ENCODE peak calls at places on chromosome 6, in four cellular contexts. One of them, this sample, is unnamed.

GRCh38 chr6:110216140-110216539 is 35.9 kb downstream of the CDC40 start:
- DNase-seq in GM23338: no peak
- DNase-seq in K562: no peak
- DNase-seq in HCT116: no peak
- DNase-seq in this sample: no peak

GRCh38 chr6:170158296-170159039 is 132.4 kb downstream of the DLL1 start:
- DNase-seq in GM23338: no peak
- DNase-seq in K562: no peak
- DNase-seq in HCT116: no peak
- DNase-seq in this sample: no peak

GRCh38 chr6:112357801-112358200 is 10.7 kb downstream of the RFPL4B start:
- DNase-seq in GM23338: no peak
- DNase-seq in K562: no peak
- DNase-seq in HCT116: no peak
- DNase-seq in this sample: no peak

GRCh38 chr6:136030131-136030530 is 178.6 kb downstream of the PDE7B start:
- DNase-seq in GM23338: no peak
- DNase-seq in K562: no peak
- DNase-seq in HCT116: no peak
- DNase-seq in this sample: peak

GRCh38 chr6:44808148-44808547 is 420.6 kb downstream of the CDC5L start:
- DNase-seq in GM23338: no peak
- DNase-seq in K562: no peak
- DNase-seq in HCT116: no peak
- DNase-seq in this sample: no peak

GRCh38 chr6:44735631-44735963 is 348.1 kb downstream of the CDC5L start:
- DNase-seq in GM23338: no peak
- DNase-seq in K562: no peak
- DNase-seq in HCT116: no peak
- DNase-seq in this sample: no peak

GRCh38 chr6:24658573-24659511 is 7.9 kb downstream of the TDP2 start:
- DNase-seq in GM23338: peak
- DNase-seq in K562: peak
- DNase-seq in HCT116: no peak
- DNase-seq in this sample: no peak

GRCh38 chr6:108736832-108737231 is 111.4 kb upstream of the ARMC2 start:
- DNase-seq in GM23338: peak
- DNase-seq in K562: peak
- DNase-seq in HCT116: peak
- DNase-seq in this sample: no peak

GRCh38 chr6:41408576-41408975 is 73.2 kb downstream of the NCR2 start:
- DNase-seq in GM23338: peak
- DNase-seq in K562: no peak
- DNase-seq in HCT116: no peak
- DNase-seq in this sample: no peak

GRCh38 chr6:5094327-5094726 is 9.2 kb downstream of the PPP1R3G start:
- DNase-seq in GM23338: no peak
- DNase-seq in K562: no peak
- DNase-seq in HCT116: no peak
- DNase-seq in this sample: no peak

GRCh38 chr6:89527634-89528033 is 94.7 kb downstream of the ANKRD6 start:
- DNase-seq in GM23338: no peak
- DNase-seq in K562: no peak
- DNase-seq in HCT116: peak
- DNase-seq in this sample: no peak

GRCh38 chr6:159985296-159985940 is 16.5 kb downstream of the IGF2R start:
- DNase-seq in GM23338: no peak
- DNase-seq in K562: no peak
- DNase-seq in HCT116: no peak
- DNase-seq in this sample: no peak

GRCh38 chr6:105949939-105950582 is 136.1 kb upstream of the PRDM1 start:
- DNase-seq in GM23338: peak
- DNase-seq in K562: no peak
- DNase-seq in HCT116: no peak
- DNase-seq in this sample: no peak

GRCh38 chr6:14589192-14589591 is 471.6 kb downstream of the CD83 start:
- DNase-seq in GM23338: no peak
- DNase-seq in K562: no peak
- DNase-seq in HCT116: no peak
- DNase-seq in this sample: no peak

GRCh38 chr6:139152088-139152891 is 17.4 kb downstream of the HECA start:
- DNase-seq in GM23338: no peak
- DNase-seq in K562: no peak
- DNase-seq in HCT116: no peak
- DNase-seq in this sample: no peak

GRCh38 chr6:16657768-16658167 is 103.5 kb downstream of the ATXN1 start:
- DNase-seq in GM23338: no peak
- DNase-seq in K562: no peak
- DNase-seq in HCT116: no peak
- DNase-seq in this sample: no peak

GRCh38 chr6:152716322-152716721 is 18.6 kb downstream of the MYCT1 start:
- DNase-seq in GM23338: no peak
- DNase-seq in K562: no peak
- DNase-seq in HCT116: no peak
- DNase-seq in this sample: no peak

GRCh38 chr6:37021356-37022129 is 16.1 kb downstream of the FGD2 start:
- DNase-seq in GM23338: peak
- DNase-seq in K562: peak
- DNase-seq in HCT116: no peak
- DNase-seq in this sample: no peak

GRCh38 chr6:135274561-135275293 is 93.6 kb downstream of the MYB start:
- DNase-seq in GM23338: no peak
- DNase-seq in K562: no peak
- DNase-seq in HCT116: no peak
- DNase-seq in this sample: no peak

GRCh38 chr6:28695671-28696537 is 170.2 kb downstream of the GPX5 start:
- DNase-seq in GM23338: peak
- DNase-seq in K562: no peak
- DNase-seq in HCT116: no peak
- DNase-seq in this sample: no peak

GRCh38 chr6:16401868-16402267 is 163.5 kb downstream of the GMPR start:
- DNase-seq in GM23338: no peak
- DNase-seq in K562: no peak
- DNase-seq in HCT116: no peak
- DNase-seq in this sample: no peak

GRCh38 chr6:67680297-67680932 is 954.7 kb upstream of the ADGRB3 start:
- DNase-seq in GM23338: no peak
- DNase-seq in K562: no peak
- DNase-seq in HCT116: no peak
- DNase-seq in this sample: no peak

GRCh38 chr6:14713008-14713452 is 532.8 kb upstream of the JARID2 start:
- DNase-seq in GM23338: no peak
- DNase-seq in K562: no peak
- DNase-seq in HCT116: no peak
- DNase-seq in this sample: no peak

GRCh38 chr6:17227403-17227802 is 53.8 kb upstream of the RBM24 start:
- DNase-seq in GM23338: no peak
- DNase-seq in K562: no peak
- DNase-seq in HCT116: no peak
- DNase-seq in this sample: no peak

GRCh38 chr6:90068264-90068663 is 174.0 kb downstream of the GJA10 start:
- DNase-seq in GM23338: no peak
- DNase-seq in K562: peak
- DNase-seq in HCT116: peak
- DNase-seq in this sample: no peak

GRCh38 chr6:741410-742339 is 48.7 kb upstream of the EXOC2 start:
- DNase-seq in GM23338: no peak
- DNase-seq in K562: no peak
- DNase-seq in HCT116: no peak
- DNase-seq in this sample: no peak

GRCh38 chr6:30799210-30799609 is 54.9 kb upstream of the IER3 start:
- DNase-seq in GM23338: no peak
- DNase-seq in K562: no peak
- DNase-seq in HCT116: no peak
- DNase-seq in this sample: no peak

GRCh38 chr6:129488313-129488712 is 221.7 kb downstream of the ARHGAP18 start:
- DNase-seq in GM23338: no peak
- DNase-seq in K562: no peak
- DNase-seq in HCT116: no peak
- DNase-seq in this sample: no peak

GRCh38 chr6:129489215-129489765 is 220.7 kb downstream of the ARHGAP18 start:
- DNase-seq in GM23338: no peak
- DNase-seq in K562: no peak
- DNase-seq in HCT116: no peak
- DNase-seq in this sample: no peak

GRCh38 chr6:129492260-129492659 is 217.7 kb downstream of the ARHGAP18 start:
- DNase-seq in GM23338: no peak
- DNase-seq in K562: no peak
- DNase-seq in HCT116: no peak
- DNase-seq in this sample: no peak

GRCh38 chr6:129491436-129491835 is 218.5 kb downstream of the ARHGAP18 start:
- DNase-seq in GM23338: no peak
- DNase-seq in K562: no peak
- DNase-seq in HCT116: no peak
- DNase-seq in this sample: no peak

DNA sequence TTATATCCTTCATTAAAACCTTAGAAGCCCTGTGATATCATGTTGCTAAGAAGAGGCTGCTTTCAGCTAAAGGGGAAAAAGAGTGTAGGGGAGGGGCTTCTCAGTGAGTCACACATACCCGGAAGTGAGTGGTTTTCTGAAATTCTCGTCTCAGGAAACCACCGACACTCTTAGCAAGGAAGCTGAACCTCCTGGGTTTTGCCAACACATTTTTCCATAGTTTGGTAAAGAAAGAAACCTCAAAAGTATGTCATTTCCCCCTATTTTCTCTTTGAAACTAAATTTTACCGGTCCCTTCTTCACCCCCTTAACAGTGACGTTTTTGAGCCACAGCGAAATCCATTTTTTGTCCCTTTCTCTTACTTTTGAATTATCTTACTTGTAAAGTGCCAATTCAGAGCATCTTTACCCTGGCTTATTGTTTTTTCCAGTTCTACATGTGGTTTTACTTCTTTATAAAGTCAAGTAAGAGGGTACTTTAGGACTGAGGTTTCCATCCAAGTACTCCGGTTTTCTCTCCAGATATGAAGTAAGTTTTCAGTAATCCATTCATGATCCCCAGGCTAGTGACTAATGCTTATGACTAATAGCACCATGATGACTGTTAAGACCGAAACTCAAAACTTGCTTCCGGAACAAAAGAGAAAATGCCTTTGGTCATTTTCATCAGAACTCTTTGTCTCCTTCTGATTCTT is 219.3 kb downstream of the ARHGAP18 start:
- DNase-seq in GM23338: peak
- DNase-seq in K562: peak
- DNase-seq in HCT116: peak
- DNase-seq in this sample: no peak
- TF ChIP-seq POLR2AphosphoS5 in GM23338: no peak
- TF ChIP-seq POLR2AphosphoS5 in K562: no peak
- TF ChIP-seq POLR2AphosphoS5 in HCT116: peak
- TF ChIP-seq POLR2AphosphoS5 in this sample: peak

GRCh38 chr6:33017024-33017423 is 7.6 kb upstream of the HLA-DOA start:
- DNase-seq in GM23338: no peak
- DNase-seq in K562: no peak
- DNase-seq in HCT116: no peak
- DNase-seq in this sample: no peak

GRCh38 chr6:33015798-33016197 is 6.4 kb upstream of the HLA-DOA start:
- DNase-seq in GM23338: peak
- DNase-seq in K562: no peak
- DNase-seq in HCT116: no peak
- DNase-seq in this sample: no peak

GRCh38 chr6:33017694-33018353 is 8.4 kb upstream of the HLA-DOA start:
- DNase-seq in GM23338: no peak
- DNase-seq in K562: no peak
- DNase-seq in HCT116: no peak
- DNase-seq in this sample: no peak

GRCh38 chr6:33013608-33014007 is 4.2 kb upstream of the HLA-DOA start:
- DNase-seq in GM23338: peak
- DNase-seq in K562: no peak
- DNase-seq in HCT116: no peak
- DNase-seq in this sample: no peak

GRCh38 chr6:33014841-33015634 is 5.6 kb upstream of the HLA-DOA start:
- DNase-seq in GM23338: peak
- DNase-seq in K562: peak
- DNase-seq in HCT116: peak
- DNase-seq in this sample: peak
- H2AFZ ChIP-seq in GM23338: no peak
- H2AFZ ChIP-seq in K562: no peak
- H2AFZ ChIP-seq in HCT116: peak
- H2AFZ ChIP-seq in this sample: no peak

DNA sequence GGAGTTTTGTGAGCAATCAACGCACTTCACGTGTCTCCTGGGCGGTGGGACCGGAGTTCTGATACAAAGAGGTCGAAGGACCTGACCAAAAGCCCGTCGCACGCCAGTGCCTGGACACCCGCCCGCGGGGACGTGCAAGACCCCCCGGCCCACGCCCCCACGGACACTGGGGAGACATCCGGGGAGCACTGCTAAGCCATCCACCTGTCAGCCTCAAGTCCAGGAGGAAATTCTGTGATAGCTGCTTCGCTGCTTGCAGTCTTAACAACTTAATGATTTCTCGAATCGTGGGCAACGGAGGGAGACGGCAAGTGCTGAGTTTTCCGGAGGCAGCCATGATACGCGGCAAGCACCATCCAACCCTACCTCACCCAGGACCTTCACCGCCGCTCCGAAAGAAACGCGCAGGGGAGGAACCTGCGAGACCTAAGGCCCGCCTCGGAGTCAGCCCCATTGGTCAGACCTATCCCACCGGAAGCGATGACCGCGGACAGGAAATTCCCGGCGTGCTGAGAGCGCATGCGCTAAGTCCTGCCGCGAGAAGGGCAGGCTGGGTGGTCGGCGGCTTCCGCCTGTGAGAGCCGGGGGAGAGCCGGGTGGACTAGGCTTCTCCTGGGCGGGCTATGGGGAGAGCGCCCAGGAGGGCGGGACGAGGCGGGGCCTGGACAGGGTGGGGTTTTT is at the start of gene TFB1M:
- DNase-seq in GM23338: peak
- DNase-seq in K562: peak
- DNase-seq in HCT116: peak
- DNase-seq in this sample: peak
- TF ChIP-seq POLR2AphosphoS5 in GM23338: peak
- TF ChIP-seq POLR2AphosphoS5 in K562: peak
- TF ChIP-seq POLR2AphosphoS5 in HCT116: peak
- TF ChIP-seq POLR2AphosphoS5 in this sample: peak

DNA sequence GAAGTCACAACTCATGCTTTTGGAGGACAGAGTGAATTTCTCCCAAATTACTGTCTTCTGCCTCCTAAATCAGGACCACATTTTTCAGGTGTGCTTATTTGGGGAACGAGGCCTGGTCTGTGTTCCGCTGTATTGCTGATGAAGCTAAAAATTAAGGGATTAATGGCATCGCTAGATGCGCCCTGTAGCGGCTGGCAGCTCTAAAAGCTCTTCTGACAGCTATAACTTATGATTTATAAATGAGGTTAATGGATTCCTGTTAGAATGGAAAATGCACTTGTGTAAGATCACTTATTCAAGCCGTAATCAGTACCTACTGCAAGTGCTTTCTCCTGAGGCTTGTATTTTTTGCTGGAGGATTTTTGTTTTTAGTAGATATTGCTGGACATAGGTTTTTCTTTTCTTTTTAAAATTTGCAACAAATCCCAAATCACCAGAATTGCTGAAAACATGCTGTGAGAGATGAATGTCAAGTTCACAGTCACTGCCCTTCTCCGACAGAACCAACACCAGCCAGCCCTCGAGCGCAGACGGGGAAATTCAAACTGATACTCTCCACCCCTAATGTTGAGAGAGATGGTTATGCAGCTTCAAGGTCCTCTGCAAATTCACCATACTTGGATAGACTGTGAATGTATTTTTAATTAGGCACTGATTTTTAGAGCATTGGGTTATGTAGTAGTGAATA is 49.1 kb downstream of the AKAP12 start:
- DNase-seq in GM23338: no peak
- DNase-seq in K562: no peak
- DNase-seq in HCT116: no peak
- DNase-seq in this sample: peak
- H2AFZ ChIP-seq in GM23338: no peak
- H2AFZ ChIP-seq in K562: no peak
- H2AFZ ChIP-seq in HCT116: no peak
- H2AFZ ChIP-seq in this sample: no peak